ENCODE peak calls at places on chromosomes 3 and 15, in seven cellular contexts. Z is stimulated activated CD8-positive, alpha-beta memory T cell treated with anti-CD3 and anti-CD28 coated beads, Interleukin-4, amount 100 ng/mL, for 24 hours; J is T-helper 1 cell; I is NCI-H524 treated with DMSO at 0.1 percent for 48 hours; H is MV-4-11; E is HuH-7; A is ureter. W is an unnamed sample.
A peak's percentile ranks its signal among the peaks of the same experiment; 100 is the strongest.

GRCh38 chr15:79505956-79506355 is 73.8 kb downstream of the MINAR1 start:
- DNase-seq in Z (no peak), J (no peak), I (peak; percentile 3), H (no peak), E (no peak), A (no peak), W (no peak)

GRCh38 chr3:114496021-114496434 is 202.2 kb downstream of the TIGIT start:
- DNase-seq in Z (no peak), J (no peak), I (no peak), H (no peak), E (no peak), A (no peak), W (no peak)

GRCh38 chr3:183494341-183494740 is 61.2 kb downstream of the KLHL6 start:
- DNase-seq in Z (no peak), J (no peak), I (no peak), H (no peak), E (no peak), A (no peak), W (no peak)

GRCh38 chr15:62075595-62076279 is 9.0 kb downstream of the C2CD4A start:
- DNase-seq in Z (no peak), J (no peak), I (no peak), H (no peak), E (no peak), A (peak; percentile 50), W (no peak)

GRCh38 chr3:84820126-84820525 is 138.7 kb upstream of the CADM2 start:
- DNase-seq in Z (no peak), J (no peak), I (no peak), H (no peak), E (no peak), A (no peak), W (no peak)

GRCh38 chr3:113084777-113085176 is 94.0 kb downstream of the GTPBP8 start:
- DNase-seq in Z (no peak), J (no peak), I (no peak), H (peak; percentile 50), E (no peak), A (peak; percentile 77), W (no peak)

GRCh38 chr15:88894348-88894818 is 961 bp downstream of the HAPLN3 start:
- DNase-seq in Z (peak; percentile 73), J (peak; percentile 78), I (no peak), H (no peak), E (peak; percentile 92), A (peak; percentile 61), W (peak; percentile 87)

GRCh38 chr15:45549831-45550230 is 27.3 kb upstream of the SLC30A4 start:
- DNase-seq in Z (no peak), J (no peak), I (no peak), H (no peak), E (no peak), A (no peak), W (no peak)

GRCh38 chr3:45915080-45915479 is 28.2 kb upstream of the CXCR6 start:
- DNase-seq in Z (no peak), J (no peak), I (no peak), H (no peak), E (no peak), A (no peak), W (no peak)

GRCh38 chr15:57283774-57284508 is 92.4 kb upstream of the CGNL1 start:
- DNase-seq in Z (no peak), J (no peak), I (no peak), H (peak; percentile 95), E (no peak), A (no peak), W (no peak)

GRCh38 chr15:48897144-48897814 is 19.3 kb downstream of the EID1 start:
- DNase-seq in Z (no peak), J (no peak), I (no peak), H (peak; percentile 4), E (no peak), A (no peak), W (no peak)

GRCh38 chr15:32838820-32839219 is 121.0 kb downstream of the GREM1 start:
- DNase-seq in Z (no peak), J (no peak), I (no peak), H (no peak), E (no peak), A (no peak), W (no peak)

GRCh38 chr3:47456984-47457383 is 18.8 kb downstream of the SCAP start:
- DNase-seq in Z (no peak), J (no peak), I (no peak), H (no peak), E (no peak), A (no peak), W (no peak)

GRCh38 chr3:135456182-135456790 is 509.2 kb upstream of the PPP2R3A start:
- DNase-seq in Z (no peak), J (no peak), I (peak; percentile 45), H (no peak), E (no peak), A (no peak), W (peak; percentile 57)

GRCh38 chr15:58232273-58233065 is 94.3 kb downstream of the AQP9 start:
- DNase-seq in Z (no peak), J (no peak), I (no peak), H (peak; percentile 10), E (no peak), A (no peak), W (no peak)

GRCh38 chr3:49930922-49931321 is 1.3 kb upstream of the MON1A start:
- DNase-seq in Z (no peak), J (no peak), I (no peak), H (peak; percentile 27), E (peak; percentile 60), A (no peak), W (peak; percentile 56)